ENCODE peak calls at places on chromosomes 1 and 21, in six cellular contexts. B is cardiac muscle cell, T is fibroblast of the aortic adventitia, M is mammary epithelial cell, E is GM06990, S is uterus. I is an unnamed sample.

GRCh38 chr1:14437410-14437913 is 161.0 kb upstream of the KAZN start:
- DNase-seq in S (no peak), E (no peak), T (no peak), B (peak; percentile 9), M (no peak), I (no peak)

GRCh38 chr1:191508239-191508638 is 650.0 kb upstream of the RGS18 start:
- DNase-seq in M (no peak), E (no peak), T (no peak), B (no peak), S (no peak), I (no peak)

GRCh38 chr1:25869909-25870606 is 5.5 kb downstream of the PAQR7 start:
- DNase-seq in M (no peak), T (no peak), B (no peak), E (no peak), S (no peak), I (no peak)

GRCh38 chr1:75723989-75724471 is 479 bp upstream of the ACADM start:
- DNase-seq in M (peak; percentile 55), S (peak; percentile 86), E (no peak), T (peak; percentile 74), B (peak; percentile 88), I (peak; percentile 50)

GRCh38 chr1:41486053-41486891 is 1.8 kb upstream of the EDN2 start:
- DNase-seq in M (no peak), S (peak; percentile 18), E (no peak), T (no peak), B (peak; percentile 60), I (no peak)

GRCh38 chr21:27825035-27825434 is 858.1 kb upstream of the ADAMTS5 start:
- DNase-seq in B (no peak), T (no peak), S (no peak), M (no peak), E (no peak), I (no peak)

GRCh38 chr1:90727917-90728655 is 11.0 kb upstream of the BARHL2 start:
- DNase-seq in M (no peak), T (no peak), B (no peak), E (no peak), S (no peak), I (no peak)

GRCh38 chr1:229907884-229908633 is 159.0 kb upstream of the GALNT2 start:
- DNase-seq in B (no peak), T (no peak), S (no peak), E (no peak), M (no peak), I (no peak)

GRCh38 chr1:56464294-56464693 is 115.1 kb downstream of the PLPP3 start:
- DNase-seq in T (no peak), S (no peak), E (no peak), M (no peak), B (no peak), I (no peak)

GRCh38 chr21:36751383-36751782 is 52.5 kb downstream of the SIM2 start:
- DNase-seq in E (no peak), S (no peak), B (no peak), T (no peak), M (no peak), I (no peak)

GRCh38 chr1:6471969-6472368 is 6.0 kb upstream of the TNFRSF25 start:
- DNase-seq in T (no peak), B (no peak), M (no peak), E (no peak), S (no peak), I (no peak)

GRCh38 chr21:24298040-24298439 is 1309.2 kb downstream of the MRPL39 start:
- DNase-seq in E (no peak), S (no peak), B (no peak), T (no peak), M (no peak), I (no peak)

GRCh38 chr1:200887036-200887435 is 7.7 kb upstream of the INAVA start:
- DNase-seq in S (no peak), M (no peak), B (no peak), E (no peak), T (no peak), I (no peak)

GRCh38 chr1:1137256-1138045 is 21.6 kb upstream of the C1orf159 start:
- DNase-seq in T (no peak), B (no peak), E (peak; percentile 78), S (no peak), M (no peak), I (no peak)

DNA sequence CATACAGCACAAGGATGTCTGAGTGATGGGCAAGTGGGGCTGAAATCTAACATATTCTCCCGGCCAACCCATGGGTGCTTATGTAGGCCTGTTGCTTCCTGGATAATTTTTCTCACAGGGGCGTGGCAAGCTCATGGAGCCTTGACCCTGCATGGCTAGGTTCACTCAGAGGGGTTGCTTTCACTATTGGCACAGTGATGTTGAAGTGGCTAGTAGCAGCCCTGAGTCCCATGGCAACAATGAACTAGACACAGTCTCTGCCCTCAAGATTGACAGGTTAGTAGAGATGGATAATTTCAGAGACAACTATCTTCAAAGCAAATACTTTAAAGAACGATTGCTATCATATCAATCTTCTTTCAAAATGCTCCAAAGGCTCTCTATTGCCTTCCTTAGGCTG is 6.5 kb upstream of the MAB21L3 start:
- DNase-seq in M (no peak), S (no peak), T (no peak), B (no peak), E (no peak), I (no peak)
- TF ChIP-seq CTCF in M (no peak), S (no peak), T (no peak), B (no peak), E (no peak), I (no peak)

GRCh38 chr1:181062800-181063428 is 25.6 kb upstream of the IER5 start:
- DNase-seq in B (peak; percentile 55), E (peak; percentile 61), M (no peak), T (peak; percentile 25), S (no peak), I (no peak)
- H3K4me3 ChIP-seq in B (no peak overlapping the region), E (peak overlapping the region; percentile 41), M (no peak overlapping the region), T (no peak overlapping the region), S (no peak overlapping the region), I (no peak overlapping the region)

DNA sequence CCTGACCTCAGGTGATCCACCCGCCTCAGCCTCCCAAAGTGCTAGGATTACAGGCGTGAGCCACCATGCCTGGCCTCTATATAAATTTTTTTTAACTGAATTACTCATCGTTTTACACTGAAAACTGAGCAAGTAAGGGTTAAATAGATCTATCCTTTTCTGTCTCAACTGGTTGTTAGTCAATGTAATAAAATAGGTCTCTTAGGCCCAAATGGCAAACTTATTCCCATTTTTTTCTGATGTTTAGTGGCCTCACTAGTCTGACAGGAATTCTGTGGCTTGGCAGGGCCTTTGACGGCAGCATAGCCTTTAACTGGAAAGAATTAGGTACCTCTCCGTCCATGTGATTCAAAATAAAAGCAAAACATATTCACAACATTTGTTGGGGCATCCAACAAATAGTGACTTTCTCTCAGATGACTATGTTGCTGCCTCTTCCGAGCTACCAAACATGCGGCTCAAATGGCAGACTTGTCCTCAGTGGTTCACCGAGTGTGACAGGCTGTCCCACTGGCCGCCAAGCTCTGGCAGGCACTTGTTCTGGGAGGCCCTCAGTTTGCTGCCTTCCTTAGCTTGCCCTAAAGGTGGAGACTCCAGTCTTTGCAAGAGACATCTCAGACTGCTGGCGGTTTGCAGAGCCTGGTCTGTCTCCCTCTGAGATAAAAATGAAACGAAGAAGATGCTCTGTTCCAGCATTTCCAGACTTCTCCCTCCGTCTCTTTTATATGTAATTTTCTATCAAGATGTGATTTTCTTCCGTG is 17.4 kb downstream of the ATP1A4 start:
- DNase-seq in B (no peak), S (no peak), M (no peak), T (no peak), E (peak; percentile 20), I (no peak)
- TF ChIP-seq CTCF in B (no peak), S (no peak), M (no peak), T (no peak), E (no peak), I (no peak)

DNA sequence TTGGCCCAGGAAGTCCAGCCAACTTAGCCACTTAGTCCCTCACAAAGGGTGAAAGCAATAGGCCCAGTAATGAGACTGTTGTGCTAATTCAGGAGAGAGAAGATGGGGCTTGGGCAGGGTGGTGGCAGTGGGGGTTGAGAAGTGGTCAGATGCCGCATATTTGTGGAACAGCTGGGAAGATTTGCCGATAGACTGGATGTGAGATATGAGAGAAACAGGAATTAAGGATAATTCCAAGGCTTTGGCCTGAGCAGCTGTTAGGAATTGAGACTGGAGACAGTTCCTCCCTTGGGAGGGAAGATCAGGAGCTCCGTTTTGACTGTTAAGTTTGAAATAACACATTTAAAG is 323.6 kb upstream of the FAM78B start:
- DNase-seq in T (no peak), M (peak; percentile 19), E (no peak), S (no peak), B (no peak), I (no peak)
- H3K4me3 ChIP-seq in T (no peak overlapping the region), M (no peak overlapping the region), E (no peak overlapping the region), S (no peak overlapping the region), B (no peak overlapping the region), I (no peak overlapping the region)

DNA sequence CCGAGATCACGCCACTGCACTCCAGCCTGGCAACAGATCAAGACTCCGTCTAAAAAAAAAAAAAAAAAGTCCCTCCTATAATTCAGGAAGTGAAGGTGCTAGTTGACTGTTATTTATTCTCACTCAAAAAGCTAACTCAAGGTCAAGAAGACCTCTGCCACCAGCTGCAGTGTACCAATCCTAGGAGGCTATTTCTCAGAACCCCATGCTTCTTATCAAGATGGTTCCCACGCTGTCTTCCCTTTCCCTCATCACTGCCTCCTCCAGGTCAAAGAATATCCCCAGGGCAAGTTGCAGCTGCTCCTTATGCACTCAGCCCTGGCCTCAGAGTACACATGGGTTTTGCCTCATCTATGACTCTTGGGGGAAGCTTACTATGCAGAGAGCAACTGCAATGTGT is 53.6 kb downstream of the RERE start:
- DNase-seq in E (peak; percentile 49), M (no peak), T (no peak), B (peak; percentile 48), S (no peak), I (no peak)
- TF ChIP-seq CTCF in E (peak; percentile 33), M (no peak), T (no peak), B (no peak), S (no peak), I (no peak)

DNA sequence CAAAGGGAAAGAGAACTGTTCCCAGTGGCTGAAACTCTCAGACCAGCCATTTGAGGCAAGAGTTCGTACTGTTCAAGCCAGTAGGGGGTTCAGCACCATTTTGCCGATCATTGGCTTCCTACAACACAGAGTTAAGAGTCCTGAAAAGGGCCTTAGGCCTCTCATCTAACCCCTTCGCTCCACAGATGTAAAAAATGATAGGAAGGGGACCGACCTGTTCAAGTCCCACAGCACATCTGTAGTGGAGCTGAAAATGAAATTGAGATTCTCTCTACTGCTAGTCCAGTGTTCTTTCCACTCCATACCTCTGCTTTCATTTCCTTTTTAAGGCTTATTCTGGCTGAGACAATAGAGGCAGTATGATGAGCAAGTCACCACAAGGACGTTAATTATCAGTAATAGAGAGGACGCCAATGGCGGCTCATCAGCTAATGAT is 1.1 kb downstream of the DDR2 start:
- DNase-seq in M (no peak), T (peak; percentile 79), B (peak; percentile 68), S (no peak), E (peak; percentile 63), I (no peak)
- H3K4me3 ChIP-seq in M (peak overlapping the region; percentile 25), T (peak overlapping the region; percentile 85), B (no peak overlapping the region), S (peak overlapping the region; percentile 52), E (peak overlapping the region; percentile 59), I (peak overlapping the region; percentile 24)

DNA sequence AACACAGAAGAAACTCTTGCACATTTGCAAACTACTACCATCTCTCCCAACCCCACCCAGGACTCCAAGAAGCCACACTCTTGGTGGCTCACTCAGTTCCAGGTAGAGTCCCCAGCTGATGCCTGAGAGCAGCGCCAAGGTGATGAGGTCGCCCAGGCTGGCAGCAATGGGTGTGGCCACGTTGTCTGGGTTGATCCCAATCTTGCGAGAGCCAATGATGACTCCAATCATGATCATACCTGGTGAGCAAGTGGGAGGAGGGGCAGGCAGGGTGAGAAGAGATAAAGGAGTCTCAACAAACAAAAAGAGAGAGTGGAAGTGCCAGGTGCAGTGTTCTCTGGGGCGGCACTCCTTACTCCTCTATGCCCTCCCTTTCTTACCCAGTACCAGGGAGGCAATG is 14.4 kb downstream of the SLC41A1 start:
- DNase-seq in T (no peak), S (no peak), M (peak; percentile 54), B (no peak), E (no peak), I (no peak)
- TF ChIP-seq CTCF in T (no peak), S (no peak), M (no peak), B (no peak), E (no peak), I (no peak)

I was measured in lower leg skin.